ENCODE peak calls at places on chromosome 10, in ten cellular contexts. N is adrenal gland, C is neural progenitor cell, E is fibroblast of lung, D is hepatocyte, Y is endothelial cell, O is AG04449, B is HCT116, J is mesothelial cell of epicardium, I is astrocyte. F is an unnamed sample.

GRCh38 chr10:97490592-97490991 is 7.6 kb downstream of the MMS19 start:
- DNase-seq in B (no peak), D (no peak), Y (no peak), C (no peak), J (no peak), I (no peak), E (no peak), O (no peak), N (no peak), F (no peak)

GRCh38 chr10:118682518-118682917 is 72.3 kb downstream of the CACUL1 start:
- DNase-seq in O (no peak), E (no peak), N (no peak), B (no peak), C (no peak), D (no peak), J (no peak), I (no peak), Y (no peak), F (no peak)

GRCh38 chr10:131149111-131149510 is 162.4 kb downstream of the TCERG1L start:
- DNase-seq in E (no peak), J (no peak), D (no peak), N (no peak), B (no peak), O (no peak), C (no peak), Y (no peak), I (no peak), F (no peak)

GRCh38 chr10:114515515-114515914 is 111.2 kb upstream of the AFAP1L2 start:
- DNase-seq in B (no peak), D (no peak), Y (no peak), N (no peak), E (no peak), I (no peak), O (no peak), J (no peak), C (peak; percentile 30), F (no peak)

GRCh38 chr10:76035010-76035727 is 603.7 kb downstream of the LRMDA start:
- DNase-seq in Y (no peak), D (no peak), N (no peak), C (no peak), J (no peak), E (peak; percentile 74), I (peak; percentile 68), B (no peak), O (no peak), F (no peak)

GRCh38 chr10:27345455-27345909 is 104.9 kb upstream of the ACBD5 start:
- DNase-seq in B (no peak), O (no peak), N (no peak), C (no peak), Y (no peak), J (no peak), D (no peak), I (no peak), E (no peak), F (no peak)

GRCh38 chr10:127252818-127253217 is 56.4 kb upstream of the INSYN2A start:
- DNase-seq in B (no peak), J (no peak), I (no peak), O (no peak), E (no peak), Y (no peak), N (no peak), C (no peak), D (no peak), F (no peak)

GRCh38 chr10:5608608-5609270 is 57.7 kb downstream of the ASB13 start:
- DNase-seq in J (no peak), C (no peak), N (peak; percentile 49), E (no peak), Y (no peak), B (no peak), I (no peak), D (no peak), O (no peak), F (no peak)

GRCh38 chr10:107477266-107477665 is 312.8 kb upstream of the SORCS1 start:
- DNase-seq in D (no peak), O (no peak), E (no peak), I (no peak), Y (no peak), N (no peak), C (no peak), B (no peak), J (no peak), F (no peak)

GRCh38 chr10:84267503-84268126 is 22.8 kb downstream of the RGR start:
- DNase-seq in C (peak; percentile 67), N (no peak), D (peak; percentile 58), O (no peak), I (peak; percentile 10), B (peak; percentile 60), Y (peak; percentile 79), E (peak; percentile 30), J (no peak), F (peak; percentile 36)

GRCh38 chr10:46239999-46240683 is 46.7 kb upstream of the ANTXRL start:
- DNase-seq in O (no peak), N (no peak), I (no peak), Y (peak; percentile 0), E (no peak), C (no peak), J (no peak), D (no peak), B (no peak), F (no peak)

GRCh38 chr10:42638821-42639270 is 476 bp upstream of the ZNF33B start:
- DNase-seq in O (no peak), Y (no peak), D (no peak), I (no peak), N (no peak), B (no peak), J (no peak), E (no peak), C (no peak), F (no peak)

GRCh38 chr10:132421377-132422168 is 24.6 kb downstream of the PWWP2B start:
- DNase-seq in I (peak; percentile 27), N (peak; percentile 90), J (no peak), D (peak; percentile 89), C (peak; percentile 30), B (no peak), E (peak; percentile 40), O (no peak), Y (no peak), F (peak; percentile 45)

GRCh38 chr10:72875250-72876055 is 18.1 kb upstream of the OIT3 start:
- DNase-seq in O (no peak), J (no peak), I (no peak), D (peak; percentile 31), B (peak; percentile 12), Y (no peak), E (peak; percentile 22), C (peak; percentile 31), N (no peak), F (peak; percentile 51)

GRCh38 chr10:113493943-113494342 is 58.9 kb upstream of the HABP2 start:
- DNase-seq in D (no peak), O (no peak), J (no peak), E (no peak), B (no peak), N (no peak), C (no peak), Y (no peak), I (no peak), F (no peak)

GRCh38 chr10:86678999-86679792 is 10.9 kb downstream of the LDB3 start:
- DNase-seq in J (no peak), N (no peak), C (no peak), I (no peak), D (no peak), O (no peak), E (no peak), B (no peak), Y (no peak), F (no peak)

DNA sequence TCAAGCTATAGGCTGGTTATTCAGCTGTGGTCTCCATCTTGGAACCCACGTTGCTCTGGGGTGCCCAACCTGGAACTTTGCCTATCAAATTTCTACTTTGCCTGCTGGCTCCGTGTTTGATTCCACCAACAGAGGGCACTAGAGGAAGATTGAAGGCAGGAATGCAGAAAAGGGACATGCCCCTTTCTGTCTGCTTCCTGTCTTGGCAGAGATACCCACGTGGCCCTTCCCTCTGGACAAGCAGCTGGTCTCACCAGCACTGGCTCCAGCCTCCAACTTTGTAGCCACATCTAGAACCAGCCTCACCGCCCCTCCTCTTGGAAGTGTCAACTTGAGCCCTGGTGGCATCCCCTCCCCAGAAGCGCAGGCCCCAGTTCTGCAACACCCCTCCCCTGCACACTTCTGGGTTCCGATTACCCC is 52.1 kb upstream of the ZNF438 start:
- DNase-seq in O (no peak), C (peak; percentile 53), N (peak; percentile 58), Y (peak; percentile 44), B (peak; percentile 72), J (no peak), I (peak; percentile 22), D (peak; percentile 42), E (peak; percentile 50), F (peak; percentile 66)
- TF ChIP-seq CTCF in O (peak; percentile 25), C (peak; percentile 56), N (peak; percentile 36), Y (peak; percentile 56), B (peak; percentile 79), J (no peak), I (peak; percentile 43), D (peak; percentile 38), E (peak; percentile 37), F (peak; percentile 33)

GRCh38 chr10:60549686-60550085 is 160.0 kb upstream of the ANK3 start:
- DNase-seq in D (peak; percentile 15), E (no peak), Y (no peak), J (no peak), O (no peak), I (no peak), N (no peak), B (peak; percentile 28), C (no peak), F (peak; percentile 63)
- TF ChIP-seq CTCF in D (peak; percentile 43), E (peak; percentile 36), Y (no peak), J (no peak), O (peak; percentile 2), I (peak; percentile 23), N (no peak), B (peak; percentile 52), C (peak; percentile 41), F (peak; percentile 34)

DNA sequence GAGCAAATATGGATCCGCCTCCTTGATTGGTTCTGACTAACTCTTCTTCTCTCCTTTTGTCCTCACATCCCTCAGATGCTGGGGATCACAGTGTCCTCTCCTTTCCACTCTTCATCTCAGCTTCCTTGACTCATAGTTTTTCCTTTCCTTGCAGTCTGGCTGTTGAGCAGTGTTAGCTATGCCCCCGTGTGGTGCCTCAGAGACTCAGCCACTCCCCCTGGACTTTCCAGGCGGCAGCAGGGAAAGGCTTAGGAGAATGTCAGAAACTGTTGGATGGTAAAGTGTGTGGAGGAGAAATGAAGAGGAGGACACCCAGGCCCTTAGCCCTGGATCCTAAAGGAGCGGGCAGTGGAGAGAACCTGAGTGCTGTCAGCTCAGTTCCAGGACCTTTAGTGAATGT is 267.5 kb downstream of the CELF2 start:
- DNase-seq in B (no peak), E (no peak), O (no peak), D (peak; percentile 49), I (no peak), Y (no peak), N (no peak), C (peak; percentile 5), J (no peak), F (peak; percentile 4)
- TF ChIP-seq CTCF in B (no peak), E (no peak), O (peak; percentile 21), D (peak; percentile 35), I (no peak), Y (no peak), N (no peak), C (peak; percentile 29), J (no peak), F (no peak)

DNA sequence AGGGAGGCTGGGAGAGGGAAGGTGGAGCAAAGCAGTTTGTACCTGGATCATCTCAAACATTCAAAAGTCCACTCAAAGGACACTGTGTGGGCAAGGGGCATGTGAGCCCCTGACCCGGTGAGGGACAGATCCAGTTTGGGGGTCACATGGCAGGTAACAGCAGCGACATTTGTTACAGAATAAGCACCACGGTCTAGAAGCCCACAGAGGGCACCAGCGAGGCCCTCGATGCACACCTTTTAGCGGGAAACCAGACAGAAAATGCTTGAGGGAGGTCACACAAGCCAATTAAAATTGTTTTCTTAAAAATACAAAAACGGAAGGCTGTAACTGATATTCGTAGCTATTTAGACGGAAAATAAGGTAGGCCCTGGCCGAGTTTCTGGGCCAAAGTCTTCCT is 144.4 kb downstream of the ZMYND11 start:
- DNase-seq in E (no peak), Y (no peak), D (no peak), J (no peak), N (no peak), I (no peak), B (no peak), O (no peak), C (no peak), F (no peak)
- TF ChIP-seq CTCF in E (no peak), Y (no peak), D (no peak), J (no peak), N (no peak), I (no peak), B (peak; percentile 22), O (no peak), C (peak; percentile 40), F (no peak)